ENCODE peak calls at places on chromosomes 5 and 9, in eight cellular contexts. One of them, this sample, is unnamed.

GRCh38 chr9:121748080-121748479 is 96.6 kb downstream of the DAB2IP start:
- DNase-seq in central memory CD8-positive, alpha-beta T cell: peak; percentile 26
- DNase-seq in spleen: no peak
- DNase-seq in right cardiac atrium: no peak
- DNase-seq in SW 1271: no peak
- DNase-seq in left kidney: no peak
- DNase-seq in T-helper 2 cell: peak; percentile 31
- DNase-seq in pancreas: no peak
- DNase-seq in this sample: no peak

GRCh38 chr5:54278031-54278830 is 32.1 kb downstream of the ARL15 start:
- DNase-seq in T-helper 2 cell: no peak
- DNase-seq in spleen: no peak
- DNase-seq in left kidney: peak; percentile 6
- DNase-seq in right cardiac atrium: no peak
- DNase-seq in pancreas: no peak
- DNase-seq in SW 1271: no peak
- DNase-seq in central memory CD8-positive, alpha-beta T cell: no peak
- DNase-seq in this sample: no peak

GRCh38 chr5:152116926-152117325 is 192.3 kb upstream of the GLRA1 start:
- DNase-seq in left kidney: no peak
- DNase-seq in spleen: no peak
- DNase-seq in SW 1271: no peak
- DNase-seq in T-helper 2 cell: no peak
- DNase-seq in right cardiac atrium: no peak
- DNase-seq in pancreas: no peak
- DNase-seq in central memory CD8-positive, alpha-beta T cell: no peak
- DNase-seq in this sample: no peak

GRCh38 chr5:33362915-33363314 is 77.8 kb upstream of the TARS1 start:
- DNase-seq in spleen: no peak
- DNase-seq in central memory CD8-positive, alpha-beta T cell: no peak
- DNase-seq in pancreas: no peak
- DNase-seq in SW 1271: no peak
- DNase-seq in left kidney: peak; percentile 6
- DNase-seq in T-helper 2 cell: no peak
- DNase-seq in right cardiac atrium: peak; percentile 75
- DNase-seq in this sample: no peak

GRCh38 chr5:54844905-54845566 is 140.4 kb downstream of the ESM1 start:
- DNase-seq in left kidney: peak; percentile 60
- DNase-seq in spleen: no peak
- DNase-seq in right cardiac atrium: no peak
- DNase-seq in central memory CD8-positive, alpha-beta T cell: no peak
- DNase-seq in SW 1271: peak; percentile 43
- DNase-seq in T-helper 2 cell: peak; percentile 74
- DNase-seq in pancreas: no peak
- DNase-seq in this sample: no peak

GRCh38 chr9:130539473-130540223 is 39.7 kb upstream of the FUBP3 start:
- DNase-seq in left kidney: no peak
- DNase-seq in SW 1271: peak; percentile 44
- DNase-seq in right cardiac atrium: no peak
- DNase-seq in T-helper 2 cell: no peak
- DNase-seq in spleen: no peak
- DNase-seq in central memory CD8-positive, alpha-beta T cell: no peak
- DNase-seq in pancreas: no peak
- DNase-seq in this sample: no peak

GRCh38 chr9:129270903-129271431 is 92.9 kb upstream of the IER5L start:
- DNase-seq in central memory CD8-positive, alpha-beta T cell: no peak
- DNase-seq in SW 1271: no peak
- DNase-seq in right cardiac atrium: peak; percentile 4
- DNase-seq in pancreas: no peak
- DNase-seq in left kidney: no peak
- DNase-seq in spleen: peak; percentile 67
- DNase-seq in T-helper 2 cell: no peak
- DNase-seq in this sample: no peak

GRCh38 chr9:120312031-120312430 is 267.9 kb downstream of the CDK5RAP2 start:
- DNase-seq in T-helper 2 cell: peak; percentile 4
- DNase-seq in right cardiac atrium: no peak
- DNase-seq in left kidney: no peak
- DNase-seq in SW 1271: no peak
- DNase-seq in pancreas: no peak
- DNase-seq in central memory CD8-positive, alpha-beta T cell: no peak
- DNase-seq in spleen: no peak
- DNase-seq in this sample: no peak

GRCh38 chr5:81751836-81752643 is 1.1 kb upstream of the SSBP2 start:
- DNase-seq in spleen: no peak
- DNase-seq in central memory CD8-positive, alpha-beta T cell: no peak
- DNase-seq in right cardiac atrium: peak; percentile 79
- DNase-seq in T-helper 2 cell: no peak
- DNase-seq in left kidney: peak; percentile 65
- DNase-seq in SW 1271: no peak
- DNase-seq in pancreas: no peak
- DNase-seq in this sample: no peak